ENCODE peak calls at places on chromosomes 13 and 19, in six cellular contexts. X, W, E, C, T and V are unnamed samples.

GRCh38 chr19:10118960-10119359 is 739 bp downstream of the EIF3G start:
- DNase-seq in X (no peak), E (no peak), C (no peak), T (no peak), W (no peak), V (no peak)

GRCh38 chr13:64332048-64332447 is 2898.1 kb downstream of the PCDH9 start:
- DNase-seq in W (no peak), C (no peak), E (no peak), T (peak; percentile 1), X (no peak), V (no peak)

GRCh38 chr19:13160557-13160956 is 10.3 kb downstream of the IER2 start:
- DNase-seq in X (no peak), T (peak; percentile 63), W (no peak), C (no peak), E (no peak), V (no peak)

GRCh38 chr13:41463823-41464602 is 6.7 kb downstream of the RGCC start:
- DNase-seq in E (peak; percentile 38), X (no peak), W (peak; percentile 59), T (no peak), C (peak; percentile 73), V (peak; percentile 67)

GRCh38 chr13:20142019-20142926 is 18.6 kb downstream of the GJA3 start:
- DNase-seq in T (no peak), W (no peak), X (no peak), C (no peak), E (no peak), V (no peak)

GRCh38 chr13:95360464-95361097 is 59.3 kb upstream of the ABCC4 start:
- DNase-seq in T (no peak), C (no peak), W (no peak), X (no peak), E (no peak), V (no peak)

GRCh38 chr13:109786457-109787134 is at the start of gene IRS2:
- DNase-seq in T (peak; percentile 90), X (peak; percentile 92), E (peak; percentile 93), W (peak; percentile 92), C (peak; percentile 96), V (peak; percentile 89)

GRCh38 chr13:47277774-47278173 is 380.9 kb upstream of the HTR2A start:
- DNase-seq in T (peak; percentile 17), X (no peak), C (no peak), E (no peak), W (no peak), V (no peak)